ENCODE peak calls at places on chromosomes 3 and 15, in eight cellular contexts. Z, J, R, A, C, I, U and H are unnamed samples.

GRCh38 chr3:50574280-50574831 is 5.0 kb downstream of the HEMK1 start:
- DNase-seq in Z (no peak), J (no peak), R (no peak), A (no peak), C (no peak), I (no peak), U (no peak), H (no peak)

GRCh38 chr15:77031376-77032050 is 36.6 kb downstream of the PSTPIP1 start:
- DNase-seq in Z (no peak), J (peak; percentile 18), R (no peak), A (peak; percentile 61), C (no peak), I (no peak), U (no peak), H (no peak)

GRCh38 chr15:36062357-36062756 is 516.4 kb upstream of the DPH6 start:
- DNase-seq in Z (no peak), J (no peak), R (no peak), A (no peak), C (no peak), I (no peak), U (no peak), H (no peak)

GRCh38 chr3:112813723-112814171 is 32.9 kb downstream of the CD200R1L start:
- DNase-seq in Z (peak; percentile 69), J (peak; percentile 22), R (no peak), A (no peak), C (no peak), I (no peak), U (no peak), H (no peak)

GRCh38 chr15:80999623-81000036 is 1.1 kb upstream of the TLNRD1 start:
- DNase-seq in Z (no peak), J (no peak), R (no peak), A (no peak), C (no peak), I (no peak), U (no peak), H (no peak)

GRCh38 chr15:89500397-89501270 is 4.3 kb upstream of the RHCG start:
- DNase-seq in Z (no peak), J (no peak), R (no peak), A (no peak), C (no peak), I (no peak), U (no peak), H (no peak)

GRCh38 chr3:138003069-138003468 is 6.9 kb upstream of the CLDN18 start:
- DNase-seq in Z (no peak), J (no peak), R (no peak), A (no peak), C (no peak), I (no peak), U (no peak), H (no peak)

GRCh38 chr15:50906954-50907865 is 1.3 kb upstream of the AP4E1 start:
- DNase-seq in Z (peak; percentile 86), J (no peak), R (no peak), A (peak; percentile 14), C (peak; percentile 31), I (peak; percentile 45), U (peak; percentile 39), H (no peak)

GRCh38 chr15:62782100-62782791 is 260.3 kb upstream of the TPM1 start:
- DNase-seq in Z (no peak), J (peak; percentile 86), R (peak; percentile 72), A (peak; percentile 87), C (no peak), I (no peak), U (peak; percentile 80), H (peak; percentile 73)

GRCh38 chr3:193677734-193678133 is 84.7 kb downstream of the OPA1 start:
- DNase-seq in Z (no peak), J (no peak), R (no peak), A (no peak), C (no peak), I (no peak), U (no peak), H (no peak)

GRCh38 chr3:71725279-71725991 is at the start of gene EIF4E3:
- DNase-seq in Z (no peak), J (peak; percentile 38), R (peak; percentile 6), A (peak; percentile 60), C (no peak), I (no peak), U (no peak), H (no peak)

GRCh38 chr3:194507571-194507970 is 20.8 kb upstream of the ATP13A3 start:
- DNase-seq in Z (no peak), J (no peak), R (no peak), A (no peak), C (no peak), I (no peak), U (no peak), H (no peak)

GRCh38 chr3:3594986-3595385 is 204.2 kb upstream of the LRRN1 start:
- DNase-seq in Z (no peak), J (no peak), R (no peak), A (no peak), C (no peak), I (no peak), U (no peak), H (no peak)

GRCh38 chr3:24259901-24260512 is 234.6 kb downstream of the THRB start:
- DNase-seq in Z (no peak), J (peak; percentile 37), R (no peak), A (no peak), C (no peak), I (no peak), U (peak; percentile 29), H (no peak)

GRCh38 chr3:42061711-42062408 is 29.3 kb upstream of the TRAK1 start:
- DNase-seq in Z (no peak), J (peak; percentile 87), R (no peak), A (peak; percentile 72), C (no peak), I (no peak), U (peak; percentile 55), H (peak; percentile 45)

GRCh38 chr3:12803371-12803770 is 6.9 kb downstream of the CAND2 start:
- DNase-seq in Z (no peak), J (no peak), R (no peak), A (no peak), C (no peak), I (no peak), U (no peak), H (no peak)